ENCODE peak calls at places on chromosomes 16 and 17, in eight cellular contexts. K is GM10248, A is AG09309, P is HFF-Myc, L is Caco-2, Y is epithelial cell of esophagus, H is stomach, F is RWPE2. B is an unnamed sample.

GRCh38 chr16:28179354-28179753 is 32.4 kb downstream of the XPO6 start:
- DNase-seq in F (no peak), A (no peak), L (no peak), P (no peak), K (no peak), Y (no peak), H (no peak), B (no peak)

GRCh38 chr16:81158964-81159363 is 62.8 kb upstream of the GCSH start:
- DNase-seq in H (no peak), F (no peak), Y (no peak), K (no peak), A (no peak), P (no peak), L (no peak), B (peak)

GRCh38 chr16:83887088-83887487 is 11.8 kb upstream of the MLYCD start:
- DNase-seq in P (no peak), Y (peak), A (no peak), H (peak), K (no peak), L (no peak), F (no peak), B (no peak)

GRCh38 chr16:88469615-88470395 is 16.7 kb downstream of the ZFPM1 start:
- DNase-seq in K (peak), L (no peak), A (no peak), F (no peak), Y (no peak), H (no peak), P (no peak), B (no peak)

GRCh38 chr16:89365996-89366395 is 124.4 kb downstream of the ANKRD11 start:
- DNase-seq in Y (no peak), H (no peak), K (no peak), A (no peak), P (no peak), F (no peak), L (no peak), B (no peak)

GRCh38 chr16:55475919-55476318 is 3.1 kb upstream of the MMP2 start:
- DNase-seq in P (no peak), H (no peak), A (no peak), L (no peak), K (no peak), Y (no peak), F (no peak), B (no peak)

GRCh38 chr17:77076046-77076882 is 64.5 kb upstream of the SEC14L1 start:
- DNase-seq in Y (peak), A (no peak), F (no peak), H (no peak), P (no peak), L (no peak), K (no peak), B (no peak)

GRCh38 chr16:17318200-17318599 is 152.6 kb downstream of the XYLT1 start:
- DNase-seq in A (no peak), H (no peak), P (no peak), L (no peak), K (no peak), Y (no peak), F (no peak), B (no peak)

GRCh38 chr16:25271421-25271820 is 13.8 kb upstream of the ZKSCAN2 start:
- DNase-seq in A (no peak), H (no peak), P (no peak), F (no peak), Y (no peak), K (no peak), L (no peak), B (no peak)

GRCh38 chr17:50259484-50260324 is 14.6 kb upstream of the TMEM92 start:
- DNase-seq in K (peak), Y (no peak), P (no peak), L (peak), A (no peak), H (no peak), F (peak), B (no peak)

GRCh38 chr17:50079334-50080095 is 15.6 kb upstream of the PDK2 start:
- DNase-seq in K (no peak), Y (peak), L (no peak), F (no peak), H (peak), P (no peak), A (no peak), B (peak)

GRCh38 chr17:79073706-79074088 is 927 bp upstream of the ENGASE start:
- DNase-seq in L (peak), H (no peak), P (no peak), Y (no peak), K (no peak), A (no peak), F (no peak), B (no peak)

GRCh38 chr17:82686366-82687324 is 11.9 kb downstream of the RAB40B start:
- DNase-seq in L (no peak), P (no peak), F (peak), Y (no peak), K (no peak), H (no peak), A (no peak), B (no peak)

GRCh38 chr17:50181601-50182345 is 16.0 kb downstream of the SGCA start:
- DNase-seq in Y (peak), H (no peak), F (no peak), K (no peak), L (no peak), A (no peak), P (no peak), B (no peak)

GRCh38 chr17:50858486-50859225 is 7.5 kb downstream of the TOB1 start:
- DNase-seq in H (no peak), Y (no peak), L (no peak), F (no peak), K (no peak), A (no peak), P (no peak), B (no peak)

GRCh38 chr17:6510321-6511023 is 45.9 kb downstream of the PITPNM3 start:
- DNase-seq in L (no peak), F (no peak), K (no peak), H (no peak), Y (no peak), A (no peak), P (no peak), B (peak)

GRCh38 chr17:12041316-12041715 is 20.6 kb downstream of the MAP2K4 start:
- DNase-seq in A (peak), L (no peak), K (no peak), H (no peak), F (no peak), Y (peak), P (peak), B (no peak)

GRCh38 chr16:89057738-89058137 is 35.9 kb upstream of the ACSF3 start:
- DNase-seq in H (no peak), P (no peak), F (no peak), K (no peak), Y (no peak), A (no peak), L (no peak), B (no peak)

GRCh38 chr17:50514936-50515702 is 6.9 kb downstream of the MYCBPAP start:
- DNase-seq in F (no peak), K (no peak), H (no peak), Y (peak), L (no peak), P (no peak), A (no peak), B (no peak)

GRCh38 chr16:1983053-1983543 is 895 bp upstream of the GFER start:
- DNase-seq in P (no peak), Y (no peak), K (no peak), H (no peak), F (no peak), L (no peak), A (no peak), B (no peak)

GRCh38 chr16:1981972-1982574 is 804 bp upstream of the NOXO1 start:
- DNase-seq in P (no peak), H (no peak), A (no peak), Y (peak), F (no peak), K (no peak), L (no peak), B (peak)

GRCh38 chr16:1985466-1986150 is 1.6 kb downstream of the GFER start:
- DNase-seq in A (no peak), L (no peak), P (no peak), Y (no peak), K (no peak), H (no peak), F (no peak), B (no peak)

GRCh38 chr16:1984347-1985225 is 593 bp downstream of the GFER start:
- DNase-seq in Y (peak), F (no peak), L (peak), H (no peak), P (no peak), K (no peak), A (no peak), B (no peak)

DNA sequence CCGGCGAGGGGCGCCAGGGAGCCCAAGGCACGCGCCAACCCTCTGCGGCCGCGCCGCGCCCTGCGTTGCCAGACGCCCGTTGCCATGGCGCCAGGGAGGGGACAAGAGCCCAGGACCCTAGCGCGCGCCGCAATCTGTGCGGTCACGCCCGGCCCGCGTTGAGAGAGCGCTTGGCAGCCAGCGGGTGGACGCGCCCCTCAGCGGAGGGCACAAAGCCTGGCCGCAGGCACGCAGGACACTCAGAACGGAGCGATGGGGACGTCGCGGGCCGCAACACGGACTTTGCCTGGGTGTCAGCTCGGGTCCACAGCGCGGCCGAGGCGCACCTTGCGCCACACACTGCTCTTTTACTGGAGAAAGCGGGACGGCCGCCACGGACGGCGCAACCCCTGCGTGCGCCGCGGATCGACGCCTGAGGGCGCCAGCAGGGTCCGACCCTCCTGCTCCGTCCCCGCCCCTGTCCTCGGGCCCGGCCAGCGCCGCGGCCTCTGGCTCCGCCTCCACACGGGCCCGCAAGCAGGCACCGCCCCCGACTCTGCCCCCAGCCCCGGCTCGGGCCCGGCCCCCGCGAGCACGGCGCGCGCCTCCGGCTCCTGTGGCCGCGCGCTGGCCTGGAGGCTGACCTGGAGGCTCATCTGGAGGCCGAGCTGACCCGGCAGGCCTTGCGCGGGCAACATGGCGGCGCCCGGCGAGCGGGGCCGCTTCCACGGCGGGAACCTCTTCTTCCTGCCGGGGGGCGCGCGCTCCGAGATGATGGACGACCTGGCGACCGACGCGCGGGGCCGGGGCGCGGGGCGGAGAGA is at the start of gene GFER:
- DNase-seq in K (peak), Y (peak), H (peak), L (peak), A (peak), P (peak), F (no peak), B (peak)
- TF ChIP-seq CTCF in K (peak), Y (no peak), H (peak), L (peak), A (peak), P (no peak), F (peak), B (peak)

GRCh38 chr17:3551189-3551588 is 6.4 kb downstream of the TRPV3 start:
- DNase-seq in P (no peak), A (no peak), L (no peak), F (peak), H (peak), Y (no peak), K (no peak), B (no peak)
- TF ChIP-seq CTCF in P (peak), A (no peak), L (no peak), F (no peak), H (no peak), Y (no peak), K (no peak), B (no peak)

DNA sequence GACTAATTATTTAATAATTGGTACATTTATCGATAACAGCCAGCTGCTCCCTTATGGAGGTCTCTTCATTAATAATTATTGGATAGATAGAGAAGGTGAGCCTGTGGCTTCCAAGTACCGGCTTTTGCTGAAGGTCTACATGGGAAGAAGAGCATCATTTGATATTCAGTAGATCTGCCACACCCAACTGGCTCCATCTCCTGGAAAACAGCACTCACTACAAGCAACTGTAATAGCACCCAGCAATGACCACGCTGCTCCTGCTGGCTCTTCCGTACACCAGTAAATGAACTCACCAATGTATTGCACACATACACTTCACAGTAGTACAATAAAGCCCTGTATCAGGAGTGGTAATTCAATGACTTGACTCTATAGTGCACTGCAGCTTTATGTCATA is 19.5 kb downstream of the MARVELD3 start:
- DNase-seq in F (no peak), H (no peak), Y (peak), L (no peak), K (peak), P (no peak), A (no peak), B (peak)
- TF ChIP-seq CTCF in F (peak), H (no peak), Y (peak), L (peak), K (peak), P (peak), A (peak), B (peak)

GRCh38 chr16:75485230-75486013 is 9.8 kb downstream of the CHST6 start:
- DNase-seq in P (no peak), L (no peak), H (no peak), F (no peak), K (no peak), Y (no peak), A (no peak), B (no peak)
- TF ChIP-seq CTCF in P (no peak), L (no peak), H (no peak), F (no peak), K (no peak), Y (no peak), A (no peak), B (no peak)

GRCh38 chr17:54992797-54993639 is 24.5 kb downstream of the STXBP4 start:
- DNase-seq in K (peak), P (peak), A (peak), Y (peak), F (no peak), L (no peak), H (no peak), B (peak)

GRCh38 chr17:54996441-54996840 is 27.9 kb downstream of the STXBP4 start:
- DNase-seq in Y (no peak), H (no peak), K (no peak), L (no peak), P (no peak), F (no peak), A (no peak), B (no peak)

DNA sequence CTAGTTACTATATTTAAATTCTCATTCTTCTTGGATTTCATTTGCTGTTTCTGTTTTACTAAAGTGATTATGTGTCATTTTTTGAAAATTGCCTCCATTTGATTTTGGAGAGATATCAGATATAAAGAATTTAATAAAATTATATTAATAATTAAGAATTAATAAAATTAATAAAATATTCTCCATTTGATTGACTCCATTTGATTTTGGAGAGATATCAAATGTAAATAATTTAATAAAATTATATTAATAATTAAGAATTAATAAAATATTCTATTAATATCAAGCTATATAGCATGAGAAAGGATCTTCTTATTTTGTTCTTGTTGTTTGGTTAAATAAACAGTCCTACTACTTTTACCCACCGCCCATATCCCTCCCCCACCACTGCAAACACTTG is 23.0 kb downstream of the STXBP4 start:
- DNase-seq in F (no peak), L (no peak), P (no peak), K (no peak), A (no peak), Y (no peak), H (no peak), B (no peak)
- TF ChIP-seq CTCF in F (no peak), L (no peak), P (no peak), K (no peak), A (no peak), Y (no peak), H (no peak), B (no peak)